ENCODE peak calls at places on chromosomes 13 and 19, in seven cellular contexts. T, E, R, D, Z, X and V are unnamed samples.

GRCh38 chr19:30781047-30781446 is 408.9 kb downstream of the ZNF536 start:
- DNase-seq in T (no peak), E (no peak), R (no peak), D (no peak), Z (no peak), X (no peak), V (no peak)

GRCh38 chr13:29817604-29818378 is 32.6 kb downstream of the UBL3 start:
- DNase-seq in T (no peak), E (peak; percentile 22), R (no peak), D (no peak), Z (no peak), X (no peak), V (no peak)

GRCh38 chr19:13727798-13728197 is 36.5 kb upstream of the MRI1 start:
- DNase-seq in T (no peak), E (peak; percentile 85), R (no peak), D (no peak), Z (no peak), X (peak; percentile 19), V (no peak)

GRCh38 chr19:2417881-2418406 is 9.4 kb downstream of the TIMM13 start:
- DNase-seq in T (no peak), E (no peak), R (no peak), D (no peak), Z (no peak), X (no peak), V (no peak)

GRCh38 chr19:55306712-55307111 is 18.4 kb downstream of the TMEM150B start:
- DNase-seq in T (no peak), E (no peak), R (no peak), D (no peak), Z (no peak), X (no peak), V (no peak)

GRCh38 chr19:33774751-33775150 is 21.9 kb upstream of the KCTD15 start:
- DNase-seq in T (no peak), E (no peak), R (no peak), D (no peak), Z (no peak), X (no peak), V (no peak)

GRCh38 chr19:18440936-18441803 is 3.2 kb upstream of the ISYNA1 start:
- DNase-seq in T (no peak), E (no peak), R (no peak), D (no peak), Z (no peak), X (no peak), V (no peak)

GRCh38 chr13:25654332-25654731 is 282.6 kb downstream of the ATP8A2 start:
- DNase-seq in T (no peak), E (no peak), R (no peak), D (no peak), Z (no peak), X (peak; percentile 14), V (no peak)

GRCh38 chr19:22602631-22603272 is 31.4 kb upstream of the ZNF492 start:
- DNase-seq in T (no peak), E (no peak), R (no peak), D (no peak), Z (no peak), X (no peak), V (no peak)

GRCh38 chr19:39568604-39569003 is 28.6 kb upstream of the EID2 start:
- DNase-seq in T (no peak), E (peak; percentile 23), R (no peak), D (no peak), Z (no peak), X (peak; percentile 12), V (peak; percentile 18)

GRCh38 chr13:112579310-112579843 is 8.6 kb downstream of the TUBGCP3 start:
- DNase-seq in T (no peak), E (no peak), R (no peak), D (no peak), Z (no peak), X (no peak), V (no peak)

GRCh38 chr13:53142301-53142700 is 113.7 kb downstream of the OLFM4 start:
- DNase-seq in T (no peak), E (peak; percentile 23), R (no peak), D (no peak), Z (no peak), X (no peak), V (no peak)

GRCh38 chr19:45071545-45071938 is 4.7 kb downstream of the ZNF296 start:
- DNase-seq in T (no peak), E (no peak), R (no peak), D (no peak), Z (no peak), X (no peak), V (no peak)

GRCh38 chr19:1227655-1228054 is 10.2 kb downstream of the CBARP start:
- DNase-seq in T (no peak), E (no peak), R (no peak), D (no peak), Z (no peak), X (no peak), V (no peak)

GRCh38 chr13:78736142-78736541 is 77.2 kb upstream of the OBI1 start:
- DNase-seq in T (no peak), E (peak; percentile 1), R (no peak), D (no peak), Z (no peak), X (no peak), V (peak; percentile 15)

GRCh38 chr19:45824041-45824471 is 8.9 kb upstream of the RSPH6A start:
- DNase-seq in T (no peak), E (peak; percentile 54), R (no peak), D (no peak), Z (no peak), X (no peak), V (no peak)